ENCODE peak calls at places on chromosome 11, in eight cellular contexts. J, K, I, R, V, W, A and E are unnamed samples.

GRCh38 chr11:58075781-58076180 is 45.0 kb downstream of the OR6Q1 start:
- DNase-seq in J (no peak), K (no peak), I (no peak), R (no peak), V (no peak), W (no peak), A (peak), E (no peak)

GRCh38 chr11:13368041-13368446 is 90.5 kb downstream of the BMAL1 start:
- DNase-seq in J (no peak), K (no peak), I (no peak), R (no peak), V (no peak), W (no peak), A (peak), E (no peak)

GRCh38 chr11:63761870-63762661 is 6.5 kb downstream of the ZFTA start:
- DNase-seq in J (no peak), K (no peak), I (peak), R (no peak), V (no peak), W (no peak), A (no peak), E (no peak)

GRCh38 chr11:12444601-12445000 is 67.2 kb downstream of the PARVA start:
- DNase-seq in J (no peak), K (no peak), I (no peak), R (no peak), V (no peak), W (no peak), A (no peak), E (no peak)

GRCh38 chr11:63738720-63739360 is 29.7 kb downstream of the ZFTA start:
- DNase-seq in J (peak), K (peak), I (peak), R (peak), V (peak), W (peak), A (peak), E (peak)

GRCh38 chr11:61893981-61894380 is 2.6 kb upstream of the FADS3 start:
- DNase-seq in J (no peak), K (no peak), I (no peak), R (no peak), V (no peak), W (no peak), A (peak), E (no peak)

GRCh38 chr11:74932797-74933196 is 16.1 kb downstream of the XRRA1 start:
- DNase-seq in J (no peak), K (no peak), I (no peak), R (no peak), V (no peak), W (no peak), A (peak), E (no peak)

GRCh38 chr11:125348704-125349635 is 147.1 kb downstream of the FEZ1 start:
- DNase-seq in J (no peak), K (no peak), I (peak), R (no peak), V (peak), W (peak), A (no peak), E (no peak)

GRCh38 chr11:28922351-28922981 is 814.3 kb downstream of the METTL15 start:
- DNase-seq in J (no peak), K (no peak), I (no peak), R (no peak), V (no peak), W (no peak), A (no peak), E (no peak)

GRCh38 chr11:14015711-14016110 is 53.2 kb downstream of the SPON1 start:
- DNase-seq in J (no peak), K (no peak), I (peak), R (no peak), V (no peak), W (no peak), A (peak), E (no peak)

GRCh38 chr11:84260862-84261261 is 974.7 kb upstream of the CCDC90B start:
- DNase-seq in J (no peak), K (no peak), I (peak), R (no peak), V (no peak), W (no peak), A (no peak), E (no peak)

GRCh38 chr11:16818284-16818683 is 79.8 kb downstream of the C11orf58 start:
- DNase-seq in J (no peak), K (no peak), I (no peak), R (no peak), V (no peak), W (no peak), A (no peak), E (no peak)

GRCh38 chr11:129911298-129911697 is 15.9 kb upstream of the NFRKB start:
- DNase-seq in J (no peak), K (no peak), I (no peak), R (no peak), V (no peak), W (no peak), A (no peak), E (no peak)

GRCh38 chr11:57566035-57566504 is 1.4 kb downstream of the UBE2L6 start:
- DNase-seq in J (no peak), K (no peak), I (no peak), R (no peak), V (no peak), W (no peak), A (peak), E (peak)

GRCh38 chr11:3148990-3149851 is 15.9 kb downstream of the OSBPL5 start:
- DNase-seq in J (no peak), K (no peak), I (no peak), R (no peak), V (no peak), W (no peak), A (no peak), E (no peak)

GRCh38 chr11:83549984-83550667 is 264.0 kb upstream of the CCDC90B start:
- DNase-seq in J (no peak), K (no peak), I (no peak), R (no peak), V (peak), W (no peak), A (no peak), E (no peak)

GRCh38 chr11:123653997-123654565 is 343 bp downstream of the SCN3B start:
- DNase-seq in J (peak), K (no peak), I (no peak), R (peak), V (peak), W (peak), A (no peak), E (peak)

GRCh38 chr11:3929232-3929631 is 73.8 kb downstream of the STIM1 start:
- DNase-seq in J (no peak), K (no peak), I (no peak), R (no peak), V (peak), W (no peak), A (no peak), E (no peak)

GRCh38 chr11:46632502-46632901 is 15.1 kb downstream of the ATG13 start:
- DNase-seq in J (no peak), K (no peak), I (no peak), R (no peak), V (no peak), W (no peak), A (no peak), E (no peak)

GRCh38 chr11:124900464-124900863 is 2.8 kb upstream of the ROBO4 start:
- DNase-seq in J (no peak), K (no peak), I (no peak), R (no peak), V (no peak), W (no peak), A (peak), E (peak)

GRCh38 chr11:74877132-74877531 is 71.8 kb downstream of the XRRA1 start:
- DNase-seq in J (no peak), K (no peak), I (no peak), R (no peak), V (no peak), W (no peak), A (no peak), E (no peak)

GRCh38 chr11:83070878-83071640 is 638 bp downstream of the RAB30 start:
- DNase-seq in J (no peak), K (no peak), I (peak), R (no peak), V (peak), W (peak), A (no peak), E (peak)

GRCh38 chr11:114442559-114442958 is 3.3 kb downstream of the REXO2 start:
- DNase-seq in J (no peak), K (no peak), I (no peak), R (no peak), V (no peak), W (no peak), A (no peak), E (no peak)

GRCh38 chr11:77467233-77467632 is 6.7 kb downstream of the PAK1 start:
- DNase-seq in J (no peak), K (no peak), I (no peak), R (no peak), V (no peak), W (no peak), A (no peak), E (no peak)

GRCh38 chr11:17887779-17888178 is 125.1 kb downstream of the SERGEF start:
- DNase-seq in J (no peak), K (no peak), I (peak), R (no peak), V (no peak), W (no peak), A (no peak), E (no peak)

GRCh38 chr11:59802639-59803176 is 7.9 kb downstream of the MRPL16 start:
- DNase-seq in J (no peak), K (no peak), I (peak), R (peak), V (peak), W (peak), A (peak), E (no peak)

GRCh38 chr11:119236891-119237290 is 30.8 kb downstream of the CBL start:
- DNase-seq in J (no peak), K (no peak), I (no peak), R (no peak), V (no peak), W (no peak), A (no peak), E (no peak)

GRCh38 chr11:13487661-13488030 is 8.2 kb downstream of the PTH start:
- DNase-seq in J (no peak), K (no peak), I (no peak), R (peak), V (no peak), W (no peak), A (no peak), E (no peak)

GRCh38 chr11:45157247-45158209 is 11.1 kb downstream of the PRDM11 start:
- DNase-seq in J (no peak), K (no peak), I (no peak), R (no peak), V (no peak), W (no peak), A (no peak), E (no peak)

GRCh38 chr11:81772161-81772560 is 961.5 kb downstream of the FAM181B start:
- DNase-seq in J (no peak), K (no peak), I (no peak), R (no peak), V (no peak), W (no peak), A (no peak), E (no peak)

GRCh38 chr11:96061730-96062524 is 138.0 kb upstream of the MTMR2 start:
- DNase-seq in J (no peak), K (no peak), I (no peak), R (no peak), V (no peak), W (peak), A (peak), E (no peak)

GRCh38 chr11:36469063-36469462 is 41.0 kb downstream of the TRAF6 start:
- DNase-seq in J (no peak), K (no peak), I (peak), R (no peak), V (no peak), W (no peak), A (peak), E (no peak)

GRCh38 chr11:44978961-44979331 is 28.3 kb upstream of the TP53I11 start:
- DNase-seq in J (no peak), K (peak), I (no peak), R (peak), V (peak), W (no peak), A (no peak), E (no peak)